ENCODE peak calls at places on chromosome 5, in four cellular contexts. Y is upper lobe of left lung, R is thoracic aorta, Q is body of pancreas. W is an unnamed sample. For H3K4me1, the result is how much of the 10 kb centered on the place peaks cover.

GRCh38 chr5:72242796-72243475 is 77.1 kb downstream of the MRPS27 start:
- DNase-seq in Q (peak), R (no peak), Y (no peak), W (no peak)

GRCh38 chr5:161676109-161676508 is 9.4 kb upstream of the GABRA6 start:
- DNase-seq in Q (no peak), Y (no peak), R (no peak), W (no peak)

GRCh38 chr5:98144710-98145109 is 628.8 kb upstream of the RGMB start:
- DNase-seq in Y (no peak), Q (no peak), R (no peak), W (no peak)

GRCh38 chr5:43338856-43339255 is 25.6 kb upstream of the HMGCS1 start:
- DNase-seq in R (no peak), Y (no peak), Q (peak), W (no peak)

GRCh38 chr5:174614500-174615135 is 109.8 kb upstream of the MSX2 start:
- DNase-seq in R (no peak), Y (no peak), Q (no peak), W (no peak)

GRCh38 chr5:157761690-157762611 is 18.4 kb downstream of the LSM11 start:
- DNase-seq in R (no peak), Q (peak), Y (no peak), W (no peak)

GRCh38 chr5:18281947-18282557 is 647.8 kb downstream of the TAF11L14 start:
- DNase-seq in R (no peak), Y (no peak), Q (no peak), W (no peak)

GRCh38 chr5:112917453-112918005 is 4.5 kb downstream of the REEP5 start:
- DNase-seq in R (no peak), Q (no peak), Y (no peak), W (no peak)

GRCh38 chr5:124274949-124275348 is 471.5 kb downstream of the ZNF608 start:
- DNase-seq in R (no peak), Q (no peak), Y (no peak), W (no peak)

GRCh38 chr5:145396888-145397287 is 438.3 kb downstream of the PRELID2 start:
- DNase-seq in Q (no peak), Y (no peak), R (no peak), W (no peak)

GRCh38 chr5:17895296-17896058 is 261.2 kb downstream of the TAF11L14 start:
- DNase-seq in R (no peak), Q (no peak), Y (no peak), W (no peak)

GRCh38 chr5:141100243-141100805 is at the start of gene PCDHB3:
- DNase-seq in Q (peak), R (no peak), Y (no peak), W (no peak)

GRCh38 chr5:164351245-164351834 is 845.9 kb downstream of the MAT2B start:
- DNase-seq in R (no peak), Q (no peak), Y (no peak), W (no peak)

GRCh38 chr5:43300112-43300511 is 13.1 kb downstream of the HMGCS1 start:
- DNase-seq in Y (no peak), R (no peak), Q (no peak), W (no peak)

GRCh38 chr5:115086473-115086872 is 83.2 kb downstream of the TRIM36 start:
- DNase-seq in Q (no peak), R (no peak), Y (no peak), W (no peak)

GRCh38 chr5:149410071-149410470 is 31.0 kb upstream of the IL17B start:
- DNase-seq in Y (no peak), Q (no peak), R (no peak), W (no peak)

GRCh38 chr5:149412783-149413476 is 33.8 kb upstream of the IL17B start:
- DNase-seq in Q (no peak), Y (no peak), R (no peak), W (no peak)

GRCh38 chr5:149413477-149414210 is 34.6 kb upstream of the IL17B start:
- DNase-seq in R (no peak), Q (no peak), Y (no peak), W (no peak)

GRCh38 chr5:149410721-149411432 is 31.8 kb upstream of the IL17B start:
- DNase-seq in R (no peak), Y (no peak), Q (no peak), W (no peak)

DNA sequence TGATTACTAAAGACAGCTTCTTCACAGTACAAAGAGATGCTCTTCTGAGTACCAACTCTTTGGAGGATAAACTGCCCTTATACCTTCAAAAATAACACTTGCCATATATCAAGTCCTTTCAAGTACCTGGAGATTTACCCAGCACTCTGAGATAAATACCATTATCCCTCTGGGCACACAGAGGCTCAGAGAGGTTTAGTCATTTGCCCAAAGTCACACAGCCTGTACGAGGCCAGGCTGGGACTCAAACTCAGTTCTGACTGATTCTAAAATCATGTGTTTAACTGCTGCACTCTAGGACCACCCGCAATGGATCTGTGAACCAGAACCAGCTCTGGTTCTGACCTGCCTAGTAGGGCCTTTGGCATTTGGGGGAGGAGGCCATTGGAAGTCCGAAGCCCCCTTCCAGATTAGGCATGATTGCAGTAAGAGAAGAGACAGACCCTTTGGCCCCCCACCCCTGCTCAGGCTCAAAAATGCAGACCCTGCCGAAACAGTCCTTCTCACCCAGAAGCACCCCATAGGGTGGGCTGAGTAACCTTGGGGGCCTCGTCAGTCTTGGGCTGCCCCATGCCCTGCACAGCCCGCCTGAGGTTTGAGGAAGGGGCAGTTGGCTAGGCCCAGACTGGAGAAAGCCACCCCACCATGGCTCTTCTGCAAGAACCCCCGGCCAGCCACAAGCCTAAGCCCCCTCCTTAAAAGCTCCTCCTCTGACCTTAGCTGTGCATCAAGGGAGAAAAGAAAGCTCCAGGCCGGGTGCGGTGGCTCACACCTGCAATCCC is 32.8 kb upstream of the IL17B start:
- DNase-seq in Q (no peak), Y (no peak), R (no peak), W (no peak)
- H3K4me1 ChIP-seq in Q (under half), Y (under half), R (under half), W (under half)

DNA sequence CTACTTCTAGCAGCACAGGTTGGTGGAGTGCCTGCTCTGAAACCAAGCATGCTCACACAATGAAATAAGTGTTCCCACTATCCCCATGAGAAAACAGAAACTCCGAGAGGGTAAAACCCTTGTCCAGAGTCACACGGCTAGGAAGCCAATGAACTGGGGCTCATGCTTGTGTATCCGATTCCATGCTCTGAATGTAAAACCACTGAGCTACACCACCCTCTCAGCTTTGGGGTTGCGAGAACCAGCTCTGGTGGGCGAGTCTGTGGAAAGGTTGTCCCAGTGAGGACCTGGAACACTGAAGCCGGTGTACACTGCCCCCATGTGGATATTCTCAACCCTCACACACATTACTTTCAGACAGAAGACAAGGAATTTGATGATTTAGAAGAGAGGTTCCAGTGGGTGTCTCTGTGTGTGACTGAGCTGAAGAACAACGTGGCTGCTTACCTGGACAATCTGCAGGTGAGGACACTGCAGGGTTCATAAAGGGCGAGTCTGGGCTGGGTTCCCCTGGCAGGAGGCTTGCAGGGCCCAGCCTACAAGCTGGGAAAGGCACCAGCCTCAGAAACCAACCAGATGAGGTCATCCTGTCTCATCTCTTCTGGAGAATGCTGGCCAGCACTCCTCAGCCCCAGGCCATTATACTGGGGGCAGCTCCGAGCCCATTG is 37.4 kb downstream of the ARHGEF37 start:
- DNase-seq in Y (no peak), Q (peak), R (no peak), W (no peak)
- H3K4me3 ChIP-seq in Y (no peak), Q (no peak), R (no peak), W (no peak)

GRCh38 chr5:60161340-60161934 is 267.9 kb upstream of the PDE4D start:
- DNase-seq in R (no peak), Q (no peak), Y (no peak), W (no peak)
- TF ChIP-seq CTCF in R (no peak), Q (no peak), Y (peak), W (no peak)

GRCh38 chr5:176542135-176542595 is 5.0 kb upstream of the RNF44 start:
- DNase-seq in Q (no peak), R (no peak), Y (no peak), W (no peak)
- H3K4me1 ChIP-seq in Q (under half), R (under half), Y (half or more), W (half or more)

GRCh38 chr5:82068723-82069122 is 96.9 kb downstream of the ATG10 start:
- DNase-seq in R (no peak), Q (no peak), Y (no peak), W (no peak)
- H3K4me3 ChIP-seq in R (peak), Q (no peak), Y (no peak), W (no peak)

GRCh38 chr5:110402562-110402961 is 323.9 kb downstream of the TMEM232 start:
- DNase-seq in R (no peak), Q (no peak), Y (no peak), W (no peak)
- TF ChIP-seq CTCF in R (no peak), Q (no peak), Y (no peak), W (no peak)

DNA sequence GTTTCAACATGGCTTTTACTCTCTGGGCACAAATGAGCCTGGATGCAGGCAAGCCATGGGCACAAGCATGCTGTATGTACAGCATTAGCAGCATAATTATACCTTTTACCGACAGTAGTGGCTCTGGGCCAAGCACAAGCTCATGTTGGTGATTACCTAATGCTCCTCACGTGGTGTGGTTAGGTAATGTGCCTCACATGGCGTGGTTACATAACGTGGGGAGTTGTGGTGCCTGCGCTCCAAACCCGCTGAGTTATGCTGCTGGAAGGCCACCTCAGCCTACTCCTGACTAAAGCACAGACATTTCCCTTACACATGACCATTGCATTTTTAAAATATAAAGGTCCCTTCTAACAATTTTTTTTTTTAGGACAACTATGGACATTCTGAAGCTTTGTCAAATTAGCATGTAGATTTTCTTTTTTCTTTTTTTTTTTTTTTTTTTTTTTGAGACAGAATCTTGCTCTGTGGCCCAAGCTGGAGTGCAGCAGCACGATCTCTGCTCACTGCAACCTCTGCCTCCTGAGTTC is 794.0 kb downstream of the EFNA5 start:
- DNase-seq in Q (peak), Y (no peak), R (no peak), W (no peak)
- H3K4me1 ChIP-seq in Q (under half), Y (under half), R (under half), W (under half)

GRCh38 chr5:10567181-10567591 is 3.3 kb downstream of the ANKRD33B start:
- DNase-seq in Q (no peak), Y (no peak), R (no peak), W (no peak)
- H3K4me3 ChIP-seq in Q (no peak), Y (no peak), R (peak), W (no peak)